ENCODE peak calls at places on chromosomes 3 and 15, in eight cellular contexts. M is Peyer's patch; J is ureter; D is iPS-NIHi11; A is naive B cell; I is CD4-positive, alpha-beta T cell; U is fibroblast of villous mesenchyme; F is fibroblast of pulmonary artery. B is an unnamed sample.

GRCh38 chr3:167728176-167728575 is 6.5 kb downstream of the PDCD10 start:
- DNase-seq in M (no peak), J (no peak), D (no peak), A (no peak), I (no peak), U (peak), F (peak), B (peak)

GRCh38 chr3:171867976-171868375 is 24.8 kb downstream of the TMEM212 start:
- DNase-seq in M (no peak), J (no peak), D (peak), A (no peak), I (no peak), U (peak), F (no peak), B (no peak)

GRCh38 chr3:128487813-128488635 is 5.0 kb downstream of the GATA2 start:
- DNase-seq in M (peak), J (peak), D (peak), A (no peak), I (no peak), U (peak), F (peak), B (peak)

GRCh38 chr3:160756907-160757623 is 1.0 kb downstream of the PPM1L start:
- DNase-seq in M (peak), J (no peak), D (no peak), A (peak), I (no peak), U (no peak), F (no peak), B (no peak)

GRCh38 chr15:63601026-63601726 is 4.0 kb downstream of the FBXL22 start:
- DNase-seq in M (peak), J (no peak), D (peak), A (peak), I (peak), U (peak), F (peak), B (peak)

GRCh38 chr3:25433106-25433505 is 5.0 kb downstream of the RARB start:
- DNase-seq in M (no peak), J (no peak), D (no peak), A (no peak), I (no peak), U (no peak), F (no peak), B (no peak)

GRCh38 chr3:169863458-169863899 is 6.3 kb downstream of the LRRC31 start:
- DNase-seq in M (peak), J (peak), D (peak), A (peak), I (peak), U (peak), F (peak), B (peak)

GRCh38 chr15:66298803-66299251 is 5.5 kb downstream of the DIS3L start:
- DNase-seq in M (no peak), J (no peak), D (no peak), A (no peak), I (no peak), U (no peak), F (no peak), B (no peak)

GRCh38 chr3:10560060-10560861 is 54.9 kb upstream of the ATP2B2 start:
- DNase-seq in M (no peak), J (peak), D (no peak), A (no peak), I (no peak), U (no peak), F (no peak), B (no peak)

GRCh38 chr3:111639316-111639715 is 44.2 kb upstream of the ZBED2 start:
- DNase-seq in M (no peak), J (no peak), D (no peak), A (no peak), I (no peak), U (no peak), F (no peak), B (no peak)

GRCh38 chr15:35618260-35619188 is 72.6 kb upstream of the DPH6 start:
- DNase-seq in M (no peak), J (no peak), D (no peak), A (no peak), I (no peak), U (peak), F (peak), B (no peak)

GRCh38 chr3:142958707-142959106 is 4.8 kb downstream of the PAQR9 start:
- DNase-seq in M (no peak), J (no peak), D (no peak), A (no peak), I (no peak), U (no peak), F (peak), B (peak)

GRCh38 chr15:28105224-28105791 is 6.2 kb upstream of the OCA2 start:
- DNase-seq in M (no peak), J (no peak), D (no peak), A (no peak), I (no peak), U (no peak), F (no peak), B (no peak)

GRCh38 chr3:16448691-16449090 is 64.8 kb downstream of the RFTN1 start:
- DNase-seq in M (peak), J (peak), D (peak), A (no peak), I (no peak), U (peak), F (peak), B (peak)

GRCh38 chr3:63877737-63878393 is 14.2 kb downstream of the ATXN7 start:
- DNase-seq in M (no peak), J (no peak), D (no peak), A (no peak), I (no peak), U (no peak), F (no peak), B (peak)

B was measured in hepatic stellate cell.